ENCODE peak calls at places on chromosome 10, in seven cellular contexts. U is heart left ventricle; S is PC-9; G is stimulated activated CD4-positive, alpha-beta T cell treated with anti-CD3 and anti-CD28 coated beads, Interleukin-2, amount 100 ng/mL, for 48 hours; J is right cardiac atrium; V is skeletal muscle cell; T is EH. K is an unnamed sample.

GRCh38 chr10:131068311-131068710 is 243.2 kb downstream of the TCERG1L start:
- DNase-seq in U (no peak), S (no peak), G (no peak), J (no peak), V (no peak), T (no peak), K (no peak)

GRCh38 chr10:75403144-75404022 is 1.8 kb upstream of the ZNF503 start:
- DNase-seq in U (peak; percentile 54), S (peak; percentile 20), G (no peak), J (peak; percentile 76), V (no peak), T (peak; percentile 38), K (peak; percentile 52)

GRCh38 chr10:86545097-86545496 is 23.5 kb upstream of the WAPL start:
- DNase-seq in U (no peak), S (no peak), G (no peak), J (no peak), V (no peak), T (no peak), K (no peak)

GRCh38 chr10:33352154-33352553 is 17.7 kb upstream of the NRP1 start:
- DNase-seq in U (no peak), S (no peak), G (no peak), J (no peak), V (peak; percentile 51), T (peak; percentile 78), K (peak; percentile 58)

GRCh38 chr10:70169011-70169410 is 1.3 kb downstream of the SAR1A start:
- DNase-seq in U (no peak), S (no peak), G (no peak), J (no peak), V (no peak), T (peak; percentile 44), K (no peak)

GRCh38 chr10:14889318-14889717 is 10.7 kb downstream of the SUV39H2 start:
- DNase-seq in U (no peak), S (no peak), G (no peak), J (no peak), V (no peak), T (peak; percentile 19), K (peak; percentile 21)

GRCh38 chr10:4812952-4813351 is 13.1 kb upstream of the AKR1E2 start:
- DNase-seq in U (no peak), S (peak; percentile 28), G (no peak), J (no peak), V (peak; percentile 64), T (peak; percentile 72), K (peak; percentile 78)

GRCh38 chr10:78863601-78864239 is 205.0 kb upstream of the ZMIZ1 start:
- DNase-seq in U (no peak), S (no peak), G (no peak), J (no peak), V (no peak), T (no peak), K (no peak)

GRCh38 chr10:5871596-5871995 is 18.1 kb downstream of the ANKRD16 start:
- DNase-seq in U (no peak), S (no peak), G (no peak), J (no peak), V (peak; percentile 35), T (peak; percentile 31), K (no peak)

GRCh38 chr10:129387258-129387525 is 79.8 kb upstream of the MGMT start:
- DNase-seq in U (no peak), S (no peak), G (no peak), J (no peak), V (no peak), T (no peak), K (no peak)

K was measured in fibroblast of the aortic adventitia.